ENCODE peak calls at places on chromosome 3, in nine cellular contexts. Y is substantia nigra, N is WERI-Rb-1, R is lung, W is sigmoid colon, O is neuronal stem cell, I is caudate nucleus, C is HCT116, M is transverse colon. J is an unnamed sample.

GRCh38 chr3:185084883-185085282 is 68.0 kb downstream of the C3orf70 start:
- DNase-seq in Y (no peak), N (peak), R (no peak), W (no peak), O (no peak), I (no peak), C (no peak), M (no peak), J (no peak)

GRCh38 chr3:130316164-130316563 is 29.3 kb upstream of the COL6A5 start:
- DNase-seq in Y (no peak), N (no peak), R (no peak), W (no peak), O (no peak), I (no peak), C (no peak), M (peak), J (no peak)

GRCh38 chr3:71973337-71974030 is 188.5 kb upstream of the PROK2 start:
- DNase-seq in Y (no peak), N (peak), R (no peak), W (no peak), O (no peak), I (no peak), C (no peak), M (no peak), J (no peak)

GRCh38 chr3:43286886-43287301 is 554 bp downstream of the SNRK start:
- DNase-seq in Y (peak), N (peak), R (no peak), W (no peak), O (no peak), I (no peak), C (no peak), M (peak), J (no peak)

GRCh38 chr3:112582242-112582874 is 20.5 kb downstream of the SLC35A5 start:
- DNase-seq in Y (no peak), N (peak), R (no peak), W (no peak), O (peak), I (no peak), C (peak), M (no peak), J (no peak)

GRCh38 chr3:131474115-131474514 is 28.7 kb downstream of the MRPL3 start:
- DNase-seq in Y (no peak), N (no peak), R (no peak), W (no peak), O (no peak), I (no peak), C (no peak), M (no peak), J (no peak)

GRCh38 chr3:13015286-13016082 is 57.7 kb downstream of the IQSEC1 start:
- DNase-seq in Y (no peak), N (no peak), R (peak), W (peak), O (no peak), I (no peak), C (no peak), M (peak), J (no peak)

GRCh38 chr3:60010778-60011177 is 961.0 kb upstream of the CFAP20DC start:
- DNase-seq in Y (no peak), N (no peak), R (no peak), W (no peak), O (no peak), I (no peak), C (no peak), M (no peak), J (no peak)

GRCh38 chr3:177345049-177345972 is 148.0 kb upstream of the TBL1XR1 start:
- DNase-seq in Y (no peak), N (peak), R (peak), W (peak), O (no peak), I (no peak), C (peak), M (peak), J (peak)

GRCh38 chr3:11240496-11240895 is 31.7 kb upstream of the ATG7 start:
- DNase-seq in Y (no peak), N (no peak), R (no peak), W (no peak), O (no peak), I (no peak), C (no peak), M (no peak), J (no peak)

GRCh38 chr3:172102123-172102882 is 62.9 kb downstream of the FNDC3B start:
- DNase-seq in Y (no peak), N (no peak), R (no peak), W (no peak), O (no peak), I (no peak), C (no peak), M (peak), J (no peak)

GRCh38 chr3:97949110-97949485 is 23.1 kb downstream of the RIOX2 start:
- DNase-seq in Y (no peak), N (no peak), R (no peak), W (no peak), O (no peak), I (no peak), C (no peak), M (no peak), J (no peak)

GRCh38 chr3:87796137-87796899 is 262.5 kb downstream of the CGGBP1 start:
- DNase-seq in Y (no peak), N (no peak), R (no peak), W (no peak), O (no peak), I (no peak), C (no peak), M (no peak), J (no peak)

GRCh38 chr3:72177075-72178050 is 392.4 kb upstream of the PROK2 start:
- DNase-seq in Y (no peak), N (no peak), R (peak), W (peak), O (no peak), I (no peak), C (no peak), M (peak), J (peak)

GRCh38 chr3:31542246-31542645 is 9.5 kb downstream of the STT3B start:
- DNase-seq in Y (no peak), N (no peak), R (no peak), W (no peak), O (no peak), I (no peak), C (no peak), M (no peak), J (no peak)

GRCh38 chr3:139425745-139426400 is 36.4 kb upstream of the COPB2 start:
- DNase-seq in Y (no peak), N (no peak), R (no peak), W (no peak), O (no peak), I (no peak), C (no peak), M (no peak), J (no peak)

GRCh38 chr3:48064292-48064829 is 48.1 kb upstream of the MAP4 start:
- DNase-seq in Y (no peak), N (no peak), R (no peak), W (no peak), O (no peak), I (no peak), C (no peak), M (no peak), J (no peak)

GRCh38 chr3:62727576-62727975 is 147.6 kb downstream of the CADPS start:
- DNase-seq in Y (no peak), N (no peak), R (no peak), W (no peak), O (no peak), I (no peak), C (no peak), M (no peak), J (no peak)

GRCh38 chr3:8593022-8593817 is 51.4 kb downstream of the SSUH2 start:
- DNase-seq in Y (no peak), N (no peak), R (no peak), W (no peak), O (no peak), I (no peak), C (no peak), M (no peak), J (no peak)

GRCh38 chr3:135499426-135499825 is 466.1 kb upstream of the PPP2R3A start:
- DNase-seq in Y (no peak), N (no peak), R (no peak), W (no peak), O (no peak), I (no peak), C (no peak), M (no peak), J (no peak)

GRCh38 chr3:186953011-186953487 is 22.7 kb downstream of the ST6GAL1 start:
- DNase-seq in Y (no peak), N (no peak), R (no peak), W (no peak), O (no peak), I (no peak), C (no peak), M (no peak), J (no peak)

GRCh38 chr3:187636528-187636927 is 33.7 kb downstream of the SST start:
- DNase-seq in Y (no peak), N (no peak), R (no peak), W (no peak), O (no peak), I (no peak), C (no peak), M (no peak), J (no peak)

GRCh38 chr3:24420224-24420623 is 74.4 kb downstream of the THRB start:
- DNase-seq in Y (no peak), N (no peak), R (no peak), W (no peak), O (no peak), I (no peak), C (no peak), M (no peak), J (no peak)

GRCh38 chr3:111715911-111716523 is 120.9 kb upstream of the ZBED2 start:
- DNase-seq in Y (no peak), N (peak), R (peak), W (no peak), O (no peak), I (no peak), C (no peak), M (peak), J (no peak)

GRCh38 chr3:107272471-107272870 is 104.8 kb upstream of the CCDC54 start:
- DNase-seq in Y (no peak), N (no peak), R (no peak), W (no peak), O (no peak), I (no peak), C (no peak), M (no peak), J (no peak)

GRCh38 chr3:113377158-113377557 is 64.1 kb downstream of the CFAP44 start:
- DNase-seq in Y (no peak), N (no peak), R (no peak), W (no peak), O (no peak), I (no peak), C (no peak), M (no peak), J (no peak)

GRCh38 chr3:47000198-47000815 is 20.8 kb downstream of the NBEAL2 start:
- DNase-seq in Y (no peak), N (no peak), R (no peak), W (no peak), O (no peak), I (no peak), C (no peak), M (no peak), J (no peak)

GRCh38 chr3:36095238-36095637 is 285.1 kb upstream of the STAC start:
- DNase-seq in Y (no peak), N (no peak), R (no peak), W (no peak), O (no peak), I (no peak), C (no peak), M (no peak), J (no peak)

GRCh38 chr3:11385908-11386307 is 113.7 kb downstream of the ATG7 start:
- DNase-seq in Y (no peak), N (no peak), R (no peak), W (no peak), O (no peak), I (no peak), C (no peak), M (no peak), J (no peak)

GRCh38 chr3:180340395-180340794 is 261.6 kb upstream of the TTC14 start:
- DNase-seq in Y (no peak), N (no peak), R (no peak), W (no peak), O (no peak), I (no peak), C (no peak), M (no peak), J (no peak)

GRCh38 chr3:31695280-31696008 is 162.7 kb downstream of the STT3B start:
- DNase-seq in Y (no peak), N (no peak), R (no peak), W (no peak), O (no peak), I (no peak), C (no peak), M (peak), J (no peak)

GRCh38 chr3:71360694-71361093 is 222.8 kb downstream of the FOXP1 start:
- DNase-seq in Y (no peak), N (no peak), R (no peak), W (no peak), O (no peak), I (no peak), C (no peak), M (no peak), J (no peak)

GRCh38 chr3:117524890-117525289 is 815.3 kb downstream of the TUSC7 start:
- DNase-seq in Y (no peak), N (peak), R (no peak), W (no peak), O (no peak), I (no peak), C (no peak), M (no peak), J (no peak)

GRCh38 chr3:14377838-14378169 is 24.6 kb upstream of the SLC6A6 start:
- DNase-seq in Y (no peak), N (no peak), R (peak), W (no peak), O (no peak), I (no peak), C (no peak), M (peak), J (no peak)

GRCh38 chr3:63951901-63952594 is 39.9 kb upstream of the SCAANT1 start:
- DNase-seq in Y (no peak), N (no peak), R (no peak), W (no peak), O (no peak), I (no peak), C (no peak), M (no peak), J (no peak)

GRCh38 chr3:103136621-103137020 is 701.8 kb downstream of the ZPLD1 start:
- DNase-seq in Y (no peak), N (no peak), R (no peak), W (no peak), O (no peak), I (no peak), C (no peak), M (no peak), J (no peak)

GRCh38 chr3:83523470-83524073 is 1435.2 kb upstream of the CADM2 start:
- DNase-seq in Y (no peak), N (peak), R (no peak), W (no peak), O (peak), I (no peak), C (no peak), M (peak), J (no peak)

GRCh38 chr3:197002701-197003454 is 26.7 kb downstream of the MELTF start:
- DNase-seq in Y (peak), N (peak), R (peak), W (peak), O (peak), I (peak), C (peak), M (peak), J (peak)

DNA sequence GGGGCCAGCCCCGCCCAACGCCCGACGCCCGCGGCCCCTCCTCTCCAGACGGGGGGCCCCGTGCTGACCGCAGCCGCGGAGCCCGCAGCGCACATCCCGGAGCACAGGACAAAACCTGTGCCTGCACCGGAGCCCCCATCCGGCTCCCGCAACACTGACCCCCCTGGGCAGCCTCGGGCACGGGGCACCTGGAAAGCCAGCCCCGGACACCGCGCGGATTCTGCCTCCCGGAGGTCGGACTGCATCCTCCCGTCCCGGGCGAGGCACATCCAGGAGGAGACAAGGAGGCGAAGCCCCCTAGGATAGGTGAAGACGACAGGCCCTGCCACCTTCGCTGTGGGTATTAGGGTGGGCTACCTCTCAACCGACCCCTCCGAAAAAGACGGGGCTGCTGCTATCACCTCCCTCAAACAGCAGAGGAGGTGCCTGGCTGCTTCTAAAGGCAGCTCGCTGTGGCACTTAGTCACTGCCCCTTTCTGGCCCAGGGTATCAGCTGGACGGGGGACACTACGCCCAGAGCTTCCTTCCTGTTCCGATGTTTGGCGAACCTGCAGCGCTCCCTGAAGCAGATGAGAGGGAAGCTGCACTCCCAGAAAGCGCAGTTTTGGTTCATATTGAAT is 10.6 kb downstream of the XXYLT1 start:
- DNase-seq in Y (no peak), N (no peak), R (peak), W (no peak), O (peak), I (no peak), C (no peak), M (peak), J (no peak)
- H3K27ac ChIP-seq in Y (peak), N (no peak), R (peak), W (peak), O (no peak), I (peak), C (peak), M (peak), J (peak)

GRCh38 chr3:125119752-125120369 is 64.1 kb upstream of the HEG1 start:
- DNase-seq in Y (no peak), N (no peak), R (no peak), W (no peak), O (no peak), I (no peak), C (no peak), M (no peak), J (no peak)
- H3K27ac ChIP-seq in Y (no peak), N (no peak), R (no peak), W (no peak), O (no peak), I (peak), C (no peak), M (no peak), J (no peak)

GRCh38 chr3:141021261-141021660 is 29.9 kb upstream of the SPSB4 start:
- DNase-seq in Y (no peak), N (no peak), R (no peak), W (no peak), O (no peak), I (no peak), C (no peak), M (no peak), J (no peak)

GRCh38 chr3:141015486-141015885 is 35.7 kb upstream of the SPSB4 start:
- DNase-seq in Y (no peak), N (no peak), R (no peak), W (no peak), O (no peak), I (no peak), C (no peak), M (no peak), J (no peak)

GRCh38 chr3:141019244-141019643 is 31.9 kb upstream of the SPSB4 start:
- DNase-seq in Y (no peak), N (no peak), R (no peak), W (no peak), O (no peak), I (no peak), C (no peak), M (no peak), J (no peak)

DNA sequence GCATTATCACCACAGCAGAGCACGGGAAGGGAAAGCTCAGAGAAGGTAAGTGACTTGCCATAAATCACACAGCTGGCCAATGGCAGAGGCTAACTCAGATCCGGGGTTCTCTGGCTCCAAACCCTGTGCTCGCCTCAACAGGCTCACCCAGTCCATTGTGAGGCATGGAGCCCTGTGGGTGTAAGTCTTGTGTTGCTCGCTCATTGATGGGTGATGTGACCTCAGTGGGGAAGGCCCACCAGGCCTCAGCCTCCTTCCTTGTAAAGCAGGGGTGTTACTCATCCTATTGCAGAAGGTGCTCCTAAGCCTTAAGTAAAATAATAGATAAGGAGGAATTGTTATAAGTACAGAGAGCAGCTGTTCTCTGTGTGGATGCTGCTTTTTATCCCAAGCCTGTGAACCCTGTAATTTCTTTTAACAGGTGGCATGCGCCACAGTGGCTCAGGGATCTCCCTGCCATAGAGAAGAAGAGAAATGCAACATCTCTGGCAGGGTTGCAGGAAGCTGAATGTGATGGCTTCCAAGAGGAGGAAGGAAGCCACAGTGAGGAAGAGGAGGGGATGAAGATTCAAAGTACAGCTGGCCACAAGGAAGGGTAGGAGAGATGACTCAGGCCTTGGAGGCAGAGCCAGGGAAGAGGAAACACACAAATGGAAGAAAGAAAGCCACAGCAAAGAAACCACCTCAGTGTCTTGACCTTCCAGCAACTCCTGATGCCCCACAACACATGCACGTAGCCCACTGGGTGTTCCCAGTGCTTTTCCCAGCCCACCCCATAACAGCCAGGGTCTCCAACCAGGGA is 30.8 kb upstream of the SPSB4 start:
- DNase-seq in Y (no peak), N (no peak), R (no peak), W (no peak), O (no peak), I (no peak), C (no peak), M (no peak), J (no peak)
- H3K27ac ChIP-seq in Y (no peak), N (no peak), R (no peak), W (no peak), O (no peak), I (no peak), C (no peak), M (no peak), J (no peak)

GRCh38 chr3:15478300-15478979 is 43.1 kb downstream of the COLQ start:
- DNase-seq in Y (no peak), N (no peak), R (no peak), W (no peak), O (no peak), I (no peak), C (no peak), M (no peak), J (no peak)
- H3K27ac ChIP-seq in Y (no peak), N (no peak), R (no peak), W (no peak), O (no peak), I (no peak), C (no peak), M (no peak), J (no peak)

GRCh38 chr3:66493464-66494099 is 7.2 kb downstream of the LRIG1 start:
- DNase-seq in Y (no peak), N (no peak), R (no peak), W (no peak), O (no peak), I (no peak), C (no peak), M (peak), J (no peak)
- H3K27ac ChIP-seq in Y (no peak), N (no peak), R (peak), W (peak), O (peak), I (peak), C (no peak), M (peak), J (peak)

GRCh38 chr3:120661963-120662347 is 20.1 kb downstream of the HGD start:
- DNase-seq in Y (no peak), N (no peak), R (no peak), W (no peak), O (no peak), I (no peak), C (no peak), M (no peak), J (no peak)

GRCh38 chr3:120661106-120661962 is 20.7 kb downstream of the HGD start:
- DNase-seq in Y (no peak), N (no peak), R (no peak), W (no peak), O (no peak), I (no peak), C (no peak), M (no peak), J (no peak)

GRCh38 chr3:120659834-120660233 is 22.2 kb downstream of the HGD start:
- DNase-seq in Y (no peak), N (no peak), R (no peak), W (no peak), O (no peak), I (no peak), C (no peak), M (no peak), J (no peak)

DNA sequence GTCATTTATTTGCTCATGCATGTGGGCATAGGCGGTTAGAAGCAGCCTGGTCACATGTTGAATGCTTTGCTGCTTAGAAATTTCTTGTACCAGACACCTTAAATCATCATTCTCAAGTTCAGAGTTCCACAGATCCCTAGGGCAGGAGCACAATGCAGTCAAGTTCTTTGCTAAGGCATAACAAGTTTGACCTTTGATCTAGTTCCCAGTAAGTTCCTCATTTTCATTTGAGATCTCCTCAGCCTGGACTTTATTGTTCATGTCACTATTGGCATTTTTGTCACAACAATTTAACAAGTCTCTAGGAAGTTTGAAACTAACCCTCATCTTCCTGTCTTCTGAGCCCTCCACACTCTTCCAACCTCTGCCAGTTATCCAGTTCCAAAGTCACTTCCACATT is 22.8 kb downstream of the HGD start:
- DNase-seq in Y (no peak), N (no peak), R (no peak), W (no peak), O (no peak), I (no peak), C (no peak), M (no peak), J (no peak)
- H3K27ac ChIP-seq in Y (no peak), N (no peak), R (no peak), W (no peak), O (no peak), I (no peak), C (no peak), M (no peak), J (no peak)

J was measured in tibial artery.